ENCODE peak calls at places on chromosomes 7 and 10, in nine cellular contexts. V, Q, M, E, S, X, L, Z and K are unnamed samples.

GRCh38 chr10:77041636-77042258 is 595.9 kb downstream of the KCNMA1 start:
- DNase-seq in Q (no peak), S (no peak), M (peak), E (no peak), L (peak), V (no peak), X (no peak), Z (no peak), K (peak)

GRCh38 chr7:157690058-157690832 is 353.4 kb downstream of the DNAJB6 start:
- DNase-seq in X (peak), S (no peak), Q (no peak), V (peak), M (no peak), E (no peak), L (no peak), Z (no peak), K (no peak)

GRCh38 chr7:114806590-114807167 is 115.2 kb upstream of the MDFIC start:
- DNase-seq in Q (no peak), Z (no peak), S (no peak), X (no peak), E (no peak), L (peak), V (no peak), M (no peak), K (no peak)

GRCh38 chr10:6678211-6678803 is 98.2 kb upstream of the PRKCQ start:
- DNase-seq in Q (peak), L (peak), X (no peak), S (no peak), E (peak), M (peak), V (peak), Z (peak), K (peak)

GRCh38 chr10:122446668-122447410 is 7.6 kb upstream of the ARMS2 start:
- DNase-seq in X (no peak), M (no peak), S (no peak), L (no peak), Z (peak), Q (peak), V (no peak), E (peak), K (no peak)

GRCh38 chr7:128131701-128132100 is 100.5 kb upstream of the LRRC4 start:
- DNase-seq in S (no peak), X (no peak), E (no peak), M (no peak), Z (no peak), V (no peak), Q (no peak), L (no peak), K (no peak)

GRCh38 chr7:112937651-112938390 is 147.6 kb upstream of the TMEM168 start:
- DNase-seq in X (no peak), Q (no peak), E (no peak), L (no peak), S (no peak), Z (no peak), M (peak), V (no peak), K (no peak)

GRCh38 chr10:24444337-24444736 is 235.4 kb downstream of the KIAA1217 start:
- DNase-seq in X (peak), S (no peak), L (no peak), M (no peak), Q (no peak), Z (no peak), E (peak), V (no peak), K (no peak)

GRCh38 chr7:123537026-123537642 is 2.7 kb upstream of the IQUB start:
- DNase-seq in Z (no peak), L (no peak), M (peak), X (no peak), Q (peak), V (no peak), S (no peak), E (peak), K (no peak)

GRCh38 chr7:725223-726005 is 1.1 kb upstream of the DNAAF5 start:
- DNase-seq in V (peak), M (no peak), Z (no peak), L (peak), Q (no peak), S (no peak), X (no peak), E (peak), K (no peak)

GRCh38 chr10:129711261-129711660 is 244.2 kb downstream of the MGMT start:
- DNase-seq in X (no peak), S (no peak), L (no peak), E (no peak), V (no peak), Q (no peak), Z (no peak), M (no peak), K (no peak)

GRCh38 chr7:132500727-132501410 is 75.4 kb downstream of the PLXNA4 start:
- DNase-seq in V (no peak), L (peak), M (no peak), E (no peak), S (no peak), X (no peak), Z (no peak), Q (peak), K (no peak)

GRCh38 chr10:114709966-114710365 is 51.9 kb upstream of the ABLIM1 start:
- DNase-seq in Q (no peak), M (no peak), X (no peak), L (no peak), E (peak), V (no peak), Z (no peak), S (no peak), K (no peak)

GRCh38 chr10:110192552-110192951 is 14.9 kb upstream of the MXI1 start:
- DNase-seq in M (peak), X (no peak), Z (no peak), L (no peak), Q (no peak), S (no peak), V (no peak), E (no peak), K (no peak)

GRCh38 chr10:128084991-128085390 is 41.2 kb downstream of the MKI67 start:
- DNase-seq in Q (no peak), E (no peak), Z (no peak), V (no peak), L (peak), S (no peak), M (no peak), X (no peak), K (no peak)

GRCh38 chr7:152853236-152853635 is 93.7 kb downstream of the ACTR3B start:
- DNase-seq in S (no peak), E (no peak), L (no peak), Q (no peak), Z (no peak), X (no peak), M (no peak), V (no peak), K (no peak)

GRCh38 chr7:43884209-43884608 is 14.9 kb upstream of the MRPS24 start:
- DNase-seq in M (no peak), E (no peak), Q (no peak), L (no peak), V (no peak), Z (no peak), X (no peak), S (no peak), K (no peak)

GRCh38 chr7:27204851-27205322 is 5.0 kb upstream of the HOXA13 start:
- DNase-seq in Z (no peak), M (no peak), Q (no peak), L (no peak), X (peak), S (no peak), V (no peak), E (no peak), K (no peak)

GRCh38 chr10:73898730-73899400 is 12.1 kb upstream of the PLAU start:
- DNase-seq in E (peak), X (no peak), M (no peak), Q (no peak), L (no peak), V (no peak), Z (no peak), S (no peak), K (no peak)

GRCh38 chr10:29386347-29386999 is 97.6 kb downstream of the LYZL1 start:
- DNase-seq in S (no peak), Q (peak), V (no peak), X (peak), L (no peak), M (peak), E (peak), Z (no peak), K (no peak)

GRCh38 chr10:70729763-70730357 is 55.3 kb downstream of the TBATA start:
- DNase-seq in X (peak), E (no peak), S (no peak), V (no peak), L (no peak), M (no peak), Z (no peak), Q (no peak), K (no peak)

GRCh38 chr10:132292972-132293415 is 14.8 kb downstream of the STK32C start:
- DNase-seq in E (no peak), X (peak), Q (no peak), L (no peak), M (no peak), S (no peak), Z (no peak), V (no peak), K (no peak)

GRCh38 chr10:86258488-86258887 is 108.1 kb downstream of the GRID1 start:
- DNase-seq in V (no peak), Z (no peak), S (no peak), X (no peak), Q (no peak), E (no peak), M (no peak), L (peak), K (no peak)

GRCh38 chr7:29265208-29265923 is 70.8 kb downstream of the CHN2 start:
- DNase-seq in M (peak), E (peak), S (no peak), Q (no peak), Z (no peak), X (no peak), L (no peak), V (no peak), K (no peak)

GRCh38 chr10:99507265-99507664 is 25.5 kb upstream of the NKX2-3 start:
- DNase-seq in M (no peak), L (no peak), V (no peak), X (no peak), Q (no peak), Z (no peak), E (no peak), S (no peak), K (no peak)

GRCh38 chr7:18521945-18522566 is 26.5 kb downstream of the HDAC9 start:
- DNase-seq in Z (no peak), S (no peak), L (no peak), X (no peak), V (no peak), E (no peak), M (peak), Q (no peak), K (no peak)

GRCh38 chr10:124743188-124744046 is 761 bp downstream of the FAM53B start:
- DNase-seq in Z (no peak), Q (peak), L (peak), E (peak), X (no peak), V (peak), M (peak), S (no peak), K (peak)

GRCh38 chr10:42769173-42769572 is 13.4 kb upstream of the BMS1 start:
- DNase-seq in Q (no peak), V (no peak), M (no peak), E (no peak), Z (no peak), L (no peak), X (no peak), S (no peak), K (no peak)

GRCh38 chr7:2242541-2243482 is 786 bp downstream of the NUDT1 start:
- DNase-seq in S (no peak), V (peak), E (no peak), Z (no peak), M (peak), X (no peak), Q (peak), L (no peak), K (no peak)